ENCODE peak calls at places on chromosomes 5 and 9, in eight cellular contexts. One of them, this sample, is unnamed.

GRCh38 chr5:57412010-57412409 is 70.6 kb downstream of the ACTBL2 start:
- DNase-seq in fibroblast of mammary gland: peak
- DNase-seq in WTC11: no peak
- DNase-seq in EL: peak
- DNase-seq in stimulated activated CD8-positive, alpha-beta memory T cell treated with anti-CD3 and anti-CD28 coated beads, Interleukin-7, amount 100 ng/mL, for 24 hours: no peak
- DNase-seq in GM04504: no peak
- DNase-seq in stimulated activated CD4-positive, alpha-beta T cell treated with anti-CD3 and anti-CD28 coated beads, Interleukin-15, amount 100 ng/mL, for 1 hour: no peak
- DNase-seq in DMS 273 treated with DMSO at 0.1 percent for 48 hours: no peak
- DNase-seq in this sample: no peak

GRCh38 chr9:136326061-136326776 is 1.1 kb upstream of the GPSM1 start:
- DNase-seq in fibroblast of mammary gland: peak
- DNase-seq in WTC11: peak
- DNase-seq in EL: peak
- DNase-seq in stimulated activated CD8-positive, alpha-beta memory T cell treated with anti-CD3 and anti-CD28 coated beads, Interleukin-7, amount 100 ng/mL, for 24 hours: no peak
- DNase-seq in GM04504: peak
- DNase-seq in stimulated activated CD4-positive, alpha-beta T cell treated with anti-CD3 and anti-CD28 coated beads, Interleukin-15, amount 100 ng/mL, for 1 hour: no peak
- DNase-seq in DMS 273 treated with DMSO at 0.1 percent for 48 hours: peak
- DNase-seq in this sample: no peak

GRCh38 chr5:156121234-156121633 is 205.7 kb upstream of the SGCD start:
- DNase-seq in fibroblast of mammary gland: peak
- DNase-seq in WTC11: no peak
- DNase-seq in EL: no peak
- DNase-seq in stimulated activated CD8-positive, alpha-beta memory T cell treated with anti-CD3 and anti-CD28 coated beads, Interleukin-7, amount 100 ng/mL, for 24 hours: no peak
- DNase-seq in GM04504: peak
- DNase-seq in stimulated activated CD4-positive, alpha-beta T cell treated with anti-CD3 and anti-CD28 coated beads, Interleukin-15, amount 100 ng/mL, for 1 hour: no peak
- DNase-seq in DMS 273 treated with DMSO at 0.1 percent for 48 hours: no peak
- DNase-seq in this sample: no peak

GRCh38 chr9:19283108-19283710 is 52.7 kb downstream of the DENND4C start:
- DNase-seq in fibroblast of mammary gland: no peak
- DNase-seq in WTC11: no peak
- DNase-seq in EL: no peak
- DNase-seq in stimulated activated CD8-positive, alpha-beta memory T cell treated with anti-CD3 and anti-CD28 coated beads, Interleukin-7, amount 100 ng/mL, for 24 hours: no peak
- DNase-seq in GM04504: no peak
- DNase-seq in stimulated activated CD4-positive, alpha-beta T cell treated with anti-CD3 and anti-CD28 coated beads, Interleukin-15, amount 100 ng/mL, for 1 hour: no peak
- DNase-seq in DMS 273 treated with DMSO at 0.1 percent for 48 hours: no peak
- DNase-seq in this sample: no peak

GRCh38 chr5:67301285-67301904 is 104.8 kb upstream of the CD180 start:
- DNase-seq in fibroblast of mammary gland: peak
- DNase-seq in WTC11: no peak
- DNase-seq in EL: peak
- DNase-seq in stimulated activated CD8-positive, alpha-beta memory T cell treated with anti-CD3 and anti-CD28 coated beads, Interleukin-7, amount 100 ng/mL, for 24 hours: no peak
- DNase-seq in GM04504: peak
- DNase-seq in stimulated activated CD4-positive, alpha-beta T cell treated with anti-CD3 and anti-CD28 coated beads, Interleukin-15, amount 100 ng/mL, for 1 hour: no peak
- DNase-seq in DMS 273 treated with DMSO at 0.1 percent for 48 hours: no peak
- DNase-seq in this sample: peak

GRCh38 chr9:20394928-20395327 is 227.4 kb downstream of the MLLT3 start:
- DNase-seq in fibroblast of mammary gland: no peak
- DNase-seq in WTC11: no peak
- DNase-seq in EL: no peak
- DNase-seq in stimulated activated CD8-positive, alpha-beta memory T cell treated with anti-CD3 and anti-CD28 coated beads, Interleukin-7, amount 100 ng/mL, for 24 hours: no peak
- DNase-seq in GM04504: no peak
- DNase-seq in stimulated activated CD4-positive, alpha-beta T cell treated with anti-CD3 and anti-CD28 coated beads, Interleukin-15, amount 100 ng/mL, for 1 hour: no peak
- DNase-seq in DMS 273 treated with DMSO at 0.1 percent for 48 hours: peak
- DNase-seq in this sample: no peak

GRCh38 chr5:132812123-132812948 is 766 bp upstream of the SOWAHA start:
- DNase-seq in fibroblast of mammary gland: no peak
- DNase-seq in WTC11: no peak
- DNase-seq in EL: no peak
- DNase-seq in stimulated activated CD8-positive, alpha-beta memory T cell treated with anti-CD3 and anti-CD28 coated beads, Interleukin-7, amount 100 ng/mL, for 24 hours: no peak
- DNase-seq in GM04504: no peak
- DNase-seq in stimulated activated CD4-positive, alpha-beta T cell treated with anti-CD3 and anti-CD28 coated beads, Interleukin-15, amount 100 ng/mL, for 1 hour: no peak
- DNase-seq in DMS 273 treated with DMSO at 0.1 percent for 48 hours: peak
- DNase-seq in this sample: no peak

GRCh38 chr9:129854588-129855110 is 19.4 kb downstream of the USP20 start:
- DNase-seq in fibroblast of mammary gland: no peak
- DNase-seq in WTC11: no peak
- DNase-seq in EL: no peak
- DNase-seq in stimulated activated CD8-positive, alpha-beta memory T cell treated with anti-CD3 and anti-CD28 coated beads, Interleukin-7, amount 100 ng/mL, for 24 hours: no peak
- DNase-seq in GM04504: no peak
- DNase-seq in stimulated activated CD4-positive, alpha-beta T cell treated with anti-CD3 and anti-CD28 coated beads, Interleukin-15, amount 100 ng/mL, for 1 hour: no peak
- DNase-seq in DMS 273 treated with DMSO at 0.1 percent for 48 hours: no peak
- DNase-seq in this sample: no peak

GRCh38 chr9:124660341-124660801 is 110.7 kb downstream of the NR6A1 start:
- DNase-seq in fibroblast of mammary gland: peak
- DNase-seq in WTC11: no peak
- DNase-seq in EL: peak
- DNase-seq in stimulated activated CD8-positive, alpha-beta memory T cell treated with anti-CD3 and anti-CD28 coated beads, Interleukin-7, amount 100 ng/mL, for 24 hours: no peak
- DNase-seq in GM04504: peak
- DNase-seq in stimulated activated CD4-positive, alpha-beta T cell treated with anti-CD3 and anti-CD28 coated beads, Interleukin-15, amount 100 ng/mL, for 1 hour: no peak
- DNase-seq in DMS 273 treated with DMSO at 0.1 percent for 48 hours: peak
- DNase-seq in this sample: no peak

GRCh38 chr5:83145882-83146331 is 68.6 kb downstream of the XRCC4 start:
- DNase-seq in fibroblast of mammary gland: peak
- DNase-seq in WTC11: no peak
- DNase-seq in EL: no peak
- DNase-seq in stimulated activated CD8-positive, alpha-beta memory T cell treated with anti-CD3 and anti-CD28 coated beads, Interleukin-7, amount 100 ng/mL, for 24 hours: no peak
- DNase-seq in GM04504: peak
- DNase-seq in stimulated activated CD4-positive, alpha-beta T cell treated with anti-CD3 and anti-CD28 coated beads, Interleukin-15, amount 100 ng/mL, for 1 hour: no peak
- DNase-seq in DMS 273 treated with DMSO at 0.1 percent for 48 hours: no peak
- DNase-seq in this sample: no peak

GRCh38 chr5:92801921-92802320 is 779.1 kb downstream of the NR2F1-AS1 start:
- DNase-seq in fibroblast of mammary gland: peak
- DNase-seq in WTC11: no peak
- DNase-seq in EL: no peak
- DNase-seq in stimulated activated CD8-positive, alpha-beta memory T cell treated with anti-CD3 and anti-CD28 coated beads, Interleukin-7, amount 100 ng/mL, for 24 hours: no peak
- DNase-seq in GM04504: no peak
- DNase-seq in stimulated activated CD4-positive, alpha-beta T cell treated with anti-CD3 and anti-CD28 coated beads, Interleukin-15, amount 100 ng/mL, for 1 hour: no peak
- DNase-seq in DMS 273 treated with DMSO at 0.1 percent for 48 hours: no peak
- DNase-seq in this sample: no peak

GRCh38 chr9:36450110-36450732 is 50.2 kb upstream of the RNF38 start:
- DNase-seq in fibroblast of mammary gland: peak
- DNase-seq in WTC11: no peak
- DNase-seq in EL: peak
- DNase-seq in stimulated activated CD8-positive, alpha-beta memory T cell treated with anti-CD3 and anti-CD28 coated beads, Interleukin-7, amount 100 ng/mL, for 24 hours: no peak
- DNase-seq in GM04504: no peak
- DNase-seq in stimulated activated CD4-positive, alpha-beta T cell treated with anti-CD3 and anti-CD28 coated beads, Interleukin-15, amount 100 ng/mL, for 1 hour: no peak
- DNase-seq in DMS 273 treated with DMSO at 0.1 percent for 48 hours: no peak
- DNase-seq in this sample: no peak

This sample was measured in breast epithelium.